ENCODE peak calls at places on chromosomes 5 and 9, in five cellular contexts. One of them, this sample, is unnamed.

GRCh38 chr5:98563885-98564653 is 209.4 kb upstream of the RGMB start:
- DNase-seq in suprapubic skin: no peak
- DNase-seq in left ventricle myocardium inferior: no peak
- DNase-seq in cardiac muscle cell: no peak
- DNase-seq in brain microvascular endothelial cell: no peak
- DNase-seq in this sample: no peak

GRCh38 chr5:10759111-10759510 is 1.9 kb downstream of the DAP start:
- DNase-seq in suprapubic skin: no peak
- DNase-seq in left ventricle myocardium inferior: no peak
- DNase-seq in cardiac muscle cell: no peak
- DNase-seq in brain microvascular endothelial cell: no peak
- DNase-seq in this sample: no peak

GRCh38 chr9:83281306-83282255 is 218.6 kb upstream of the RASEF start:
- DNase-seq in suprapubic skin: no peak
- DNase-seq in left ventricle myocardium inferior: no peak
- DNase-seq in cardiac muscle cell: peak; percentile 32
- DNase-seq in brain microvascular endothelial cell: peak; percentile 30
- DNase-seq in this sample: peak; percentile 89

GRCh38 chr5:170863646-170864045 is 1.8 kb downstream of the RANBP17 start:
- DNase-seq in suprapubic skin: no peak
- DNase-seq in left ventricle myocardium inferior: no peak
- DNase-seq in cardiac muscle cell: peak; percentile 20
- DNase-seq in brain microvascular endothelial cell: peak; percentile 62
- DNase-seq in this sample: no peak

GRCh38 chr5:150159741-150160179 is 4.1 kb upstream of the PDGFRB start:
- DNase-seq in suprapubic skin: no peak
- DNase-seq in left ventricle myocardium inferior: peak; percentile 72
- DNase-seq in cardiac muscle cell: no peak
- DNase-seq in brain microvascular endothelial cell: peak; percentile 78
- DNase-seq in this sample: no peak

GRCh38 chr9:100296407-100296806 is 56.3 kb downstream of the TEX10 start:
- DNase-seq in suprapubic skin: no peak
- DNase-seq in left ventricle myocardium inferior: no peak
- DNase-seq in cardiac muscle cell: no peak
- DNase-seq in brain microvascular endothelial cell: no peak
- DNase-seq in this sample: no peak

GRCh38 chr5:33973271-33973670 is 11.2 kb downstream of the SLC45A2 start:
- DNase-seq in suprapubic skin: no peak
- DNase-seq in left ventricle myocardium inferior: no peak
- DNase-seq in cardiac muscle cell: no peak
- DNase-seq in brain microvascular endothelial cell: no peak
- DNase-seq in this sample: no peak

GRCh38 chr5:176784218-176785165 is 25.9 kb upstream of the UNC5A start:
- DNase-seq in suprapubic skin: no peak
- DNase-seq in left ventricle myocardium inferior: no peak
- DNase-seq in cardiac muscle cell: no peak
- DNase-seq in brain microvascular endothelial cell: peak; percentile 64
- DNase-seq in this sample: peak; percentile 98

GRCh38 chr9:90822866-90823265 is 21.2 kb downstream of the SYK start:
- DNase-seq in suprapubic skin: no peak
- DNase-seq in left ventricle myocardium inferior: no peak
- DNase-seq in cardiac muscle cell: no peak
- DNase-seq in brain microvascular endothelial cell: no peak
- DNase-seq in this sample: no peak

GRCh38 chr9:95003694-95004451 is 277.4 kb downstream of the AOPEP start:
- DNase-seq in suprapubic skin: no peak
- DNase-seq in left ventricle myocardium inferior: peak; percentile 66
- DNase-seq in cardiac muscle cell: peak; percentile 55
- DNase-seq in brain microvascular endothelial cell: peak; percentile 63
- DNase-seq in this sample: no peak

GRCh38 chr5:685262-686171 is 7.6 kb downstream of the TPPP start:
- DNase-seq in suprapubic skin: peak; percentile 60
- DNase-seq in left ventricle myocardium inferior: peak; percentile 10
- DNase-seq in cardiac muscle cell: no peak
- DNase-seq in brain microvascular endothelial cell: no peak
- DNase-seq in this sample: no peak

GRCh38 chr9:738209-738915 is 103.1 kb upstream of the DMRT1 start:
- DNase-seq in suprapubic skin: no peak
- DNase-seq in left ventricle myocardium inferior: peak; percentile 71
- DNase-seq in cardiac muscle cell: peak; percentile 19
- DNase-seq in brain microvascular endothelial cell: peak; percentile 80
- DNase-seq in this sample: peak; percentile 89

GRCh38 chr9:28970241-28970654 is 1397.0 kb upstream of the C9orf72 start:
- DNase-seq in suprapubic skin: no peak
- DNase-seq in left ventricle myocardium inferior: no peak
- DNase-seq in cardiac muscle cell: no peak
- DNase-seq in brain microvascular endothelial cell: no peak
- DNase-seq in this sample: no peak

GRCh38 chr5:133992429-133993151 is 12.2 kb downstream of the VDAC1 start:
- DNase-seq in suprapubic skin: no peak
- DNase-seq in left ventricle myocardium inferior: peak; percentile 60
- DNase-seq in cardiac muscle cell: peak; percentile 59
- DNase-seq in brain microvascular endothelial cell: no peak
- DNase-seq in this sample: no peak

GRCh38 chr5:146565764-146566163 is 49.8 kb upstream of the GPR151 start:
- DNase-seq in suprapubic skin: no peak
- DNase-seq in left ventricle myocardium inferior: no peak
- DNase-seq in cardiac muscle cell: peak; percentile 72
- DNase-seq in brain microvascular endothelial cell: peak; percentile 63
- DNase-seq in this sample: no peak

GRCh38 chr5:34511915-34512314 is 144.2 kb upstream of the RAI14 start:
- DNase-seq in suprapubic skin: no peak
- DNase-seq in left ventricle myocardium inferior: peak; percentile 59
- DNase-seq in cardiac muscle cell: peak; percentile 30
- DNase-seq in brain microvascular endothelial cell: no peak
- DNase-seq in this sample: no peak

GRCh38 chr9:37626708-37627293 is 24.0 kb upstream of the FRMPD1 start:
- DNase-seq in suprapubic skin: no peak
- DNase-seq in left ventricle myocardium inferior: no peak
- DNase-seq in cardiac muscle cell: no peak
- DNase-seq in brain microvascular endothelial cell: no peak
- DNase-seq in this sample: no peak

GRCh38 chr9:134139081-134139480 is 3.2 kb downstream of the WDR5 start:
- DNase-seq in suprapubic skin: no peak
- DNase-seq in left ventricle myocardium inferior: no peak
- DNase-seq in cardiac muscle cell: no peak
- DNase-seq in brain microvascular endothelial cell: no peak
- DNase-seq in this sample: no peak

GRCh38 chr5:78458843-78459242 is 98.4 kb downstream of the SCAMP1 start:
- DNase-seq in suprapubic skin: no peak
- DNase-seq in left ventricle myocardium inferior: no peak
- DNase-seq in cardiac muscle cell: no peak
- DNase-seq in brain microvascular endothelial cell: no peak
- DNase-seq in this sample: no peak

GRCh38 chr5:76638466-76638865 is 15.3 kb upstream of the F2RL2 start:
- DNase-seq in suprapubic skin: no peak
- DNase-seq in left ventricle myocardium inferior: no peak
- DNase-seq in cardiac muscle cell: no peak
- DNase-seq in brain microvascular endothelial cell: no peak
- DNase-seq in this sample: no peak

GRCh38 chr9:35568196-35568595 is 36.9 kb upstream of the TESK1 start:
- DNase-seq in suprapubic skin: no peak
- DNase-seq in left ventricle myocardium inferior: no peak
- DNase-seq in cardiac muscle cell: no peak
- DNase-seq in brain microvascular endothelial cell: no peak
- DNase-seq in this sample: no peak

GRCh38 chr9:111937301-111937700 is 40.7 kb downstream of the UGCG start:
- DNase-seq in suprapubic skin: no peak
- DNase-seq in left ventricle myocardium inferior: no peak
- DNase-seq in cardiac muscle cell: no peak
- DNase-seq in brain microvascular endothelial cell: no peak
- DNase-seq in this sample: no peak

GRCh38 chr9:98778711-98779530 is 17.4 kb downstream of the ANKS6 start:
- DNase-seq in suprapubic skin: no peak
- DNase-seq in left ventricle myocardium inferior: no peak
- DNase-seq in cardiac muscle cell: no peak
- DNase-seq in brain microvascular endothelial cell: no peak
- DNase-seq in this sample: peak; percentile 47

GRCh38 chr5:117731445-117731844 is 1156.8 kb upstream of the SEMA6A start:
- DNase-seq in suprapubic skin: no peak
- DNase-seq in left ventricle myocardium inferior: no peak
- DNase-seq in cardiac muscle cell: no peak
- DNase-seq in brain microvascular endothelial cell: no peak
- DNase-seq in this sample: no peak

GRCh38 chr9:89187541-89187940 is 8.9 kb upstream of the SHC3 start:
- DNase-seq in suprapubic skin: no peak
- DNase-seq in left ventricle myocardium inferior: no peak
- DNase-seq in cardiac muscle cell: no peak
- DNase-seq in brain microvascular endothelial cell: no peak
- DNase-seq in this sample: no peak
- H3K27me3 ChIP-seq in suprapubic skin: peaks cover 3% of the 10 kb centered on the region
- H3K27me3 ChIP-seq in left ventricle myocardium inferior: no peaks in the 10 kb centered on the region
- H3K27me3 ChIP-seq in cardiac muscle cell: no peaks in the 10 kb centered on the region
- H3K27me3 ChIP-seq in brain microvascular endothelial cell: no peaks in the 10 kb centered on the region
- H3K27me3 ChIP-seq in this sample: no peaks in the 10 kb centered on the region

GRCh38 chr5:123120197-123120596 is 31.2 kb downstream of the PRDM6 start:
- DNase-seq in suprapubic skin: no peak
- DNase-seq in left ventricle myocardium inferior: no peak
- DNase-seq in cardiac muscle cell: no peak
- DNase-seq in brain microvascular endothelial cell: no peak
- DNase-seq in this sample: no peak
- TF ChIP-seq CTCF in suprapubic skin: no peak
- TF ChIP-seq CTCF in left ventricle myocardium inferior: peak; percentile 19
- TF ChIP-seq CTCF in cardiac muscle cell: peak; percentile 19
- TF ChIP-seq CTCF in brain microvascular endothelial cell: peak; percentile 66
- TF ChIP-seq CTCF in this sample: peak; percentile 44

DNA sequence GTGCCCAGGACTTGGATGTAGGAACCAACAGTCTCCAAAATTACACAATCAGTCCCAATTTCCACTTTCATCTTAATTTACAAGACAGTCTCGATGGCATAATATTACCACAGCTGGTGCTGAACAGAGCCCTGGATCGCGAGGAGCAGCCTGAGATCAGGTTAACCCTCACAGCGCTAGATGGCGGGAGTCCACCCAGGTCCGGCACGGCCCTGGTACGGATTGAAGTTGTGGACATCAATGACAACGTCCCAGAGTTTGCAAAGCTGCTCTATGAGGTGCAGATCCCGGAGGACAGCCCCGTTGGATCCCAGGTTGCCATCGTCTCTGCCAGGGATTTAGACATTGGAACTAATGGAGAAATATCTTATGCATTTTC is 837 bp downstream of the PCDHB2 start:
- DNase-seq in suprapubic skin: no peak
- DNase-seq in left ventricle myocardium inferior: no peak
- DNase-seq in cardiac muscle cell: peak; percentile 5
- DNase-seq in brain microvascular endothelial cell: no peak
- DNase-seq in this sample: no peak
- H3K4me3 ChIP-seq in suprapubic skin: peak overlapping the region; percentile 39
- H3K4me3 ChIP-seq in left ventricle myocardium inferior: peak overlapping the region; percentile 54
- H3K4me3 ChIP-seq in cardiac muscle cell: peak overlapping the region; percentile 47
- H3K4me3 ChIP-seq in brain microvascular endothelial cell: no peak overlapping the region
- H3K4me3 ChIP-seq in this sample: no peak overlapping the region

GRCh38 chr9:129483467-129484324 is 137.2 kb downstream of the C9orf50 start:
- DNase-seq in suprapubic skin: peak; percentile 96
- DNase-seq in left ventricle myocardium inferior: peak; percentile 90
- DNase-seq in cardiac muscle cell: peak; percentile 75
- DNase-seq in brain microvascular endothelial cell: peak; percentile 87
- DNase-seq in this sample: no peak

GRCh38 chr9:129486496-129487306 is 134.2 kb downstream of the C9orf50 start:
- DNase-seq in suprapubic skin: no peak
- DNase-seq in left ventricle myocardium inferior: peak; percentile 86
- DNase-seq in cardiac muscle cell: no peak
- DNase-seq in brain microvascular endothelial cell: no peak
- DNase-seq in this sample: no peak

GRCh38 chr9:129487307-129487657 is 133.6 kb downstream of the C9orf50 start:
- DNase-seq in suprapubic skin: no peak
- DNase-seq in left ventricle myocardium inferior: no peak
- DNase-seq in cardiac muscle cell: no peak
- DNase-seq in brain microvascular endothelial cell: no peak
- DNase-seq in this sample: no peak

GRCh38 chr9:129484325-129485000 is 136.4 kb downstream of the C9orf50 start:
- DNase-seq in suprapubic skin: no peak
- DNase-seq in left ventricle myocardium inferior: no peak
- DNase-seq in cardiac muscle cell: no peak
- DNase-seq in brain microvascular endothelial cell: no peak
- DNase-seq in this sample: no peak

GRCh38 chr9:129485140-129485758 is 135.7 kb downstream of the C9orf50 start:
- DNase-seq in suprapubic skin: no peak
- DNase-seq in left ventricle myocardium inferior: no peak
- DNase-seq in cardiac muscle cell: no peak
- DNase-seq in brain microvascular endothelial cell: no peak
- DNase-seq in this sample: no peak
- H3K27me3 ChIP-seq in suprapubic skin: no peaks in the 10 kb centered on the region
- H3K27me3 ChIP-seq in left ventricle myocardium inferior: no peaks in the 10 kb centered on the region
- H3K27me3 ChIP-seq in cardiac muscle cell: no peaks in the 10 kb centered on the region
- H3K27me3 ChIP-seq in brain microvascular endothelial cell: no peaks in the 10 kb centered on the region
- H3K27me3 ChIP-seq in this sample: no peaks in the 10 kb centered on the region

DNA sequence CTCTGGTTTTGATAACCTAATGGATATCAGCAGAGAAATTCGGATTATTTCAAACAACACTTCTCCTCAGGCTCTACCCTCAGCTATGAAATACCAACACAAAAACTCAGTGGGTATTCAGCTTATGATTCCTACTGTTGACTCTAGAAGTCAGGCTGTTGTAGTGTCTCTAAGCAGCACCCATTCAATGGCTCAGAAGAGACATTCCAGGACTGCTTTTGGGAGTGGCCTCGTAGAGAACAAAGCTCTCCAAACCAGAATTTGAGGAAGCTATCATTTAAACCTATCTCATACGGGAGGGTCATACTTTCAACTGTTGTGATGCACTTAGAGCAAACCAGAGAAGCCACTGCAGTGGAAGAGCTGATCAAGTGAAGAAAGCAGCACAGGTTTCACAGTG is 34.1 kb downstream of the ETF1 start:
- DNase-seq in suprapubic skin: no peak
- DNase-seq in left ventricle myocardium inferior: no peak
- DNase-seq in cardiac muscle cell: no peak
- DNase-seq in brain microvascular endothelial cell: no peak
- DNase-seq in this sample: no peak
- TF ChIP-seq CTCF in suprapubic skin: no peak
- TF ChIP-seq CTCF in left ventricle myocardium inferior: no peak
- TF ChIP-seq CTCF in cardiac muscle cell: no peak
- TF ChIP-seq CTCF in brain microvascular endothelial cell: no peak
- TF ChIP-seq CTCF in this sample: no peak

GRCh38 chr5:22938373-22938772 is 85.2 kb upstream of the CDH12 start:
- DNase-seq in suprapubic skin: no peak
- DNase-seq in left ventricle myocardium inferior: no peak
- DNase-seq in cardiac muscle cell: no peak
- DNase-seq in brain microvascular endothelial cell: no peak
- DNase-seq in this sample: no peak
- H3K4me3 ChIP-seq in suprapubic skin: no peak overlapping the region
- H3K4me3 ChIP-seq in left ventricle myocardium inferior: no peak overlapping the region
- H3K4me3 ChIP-seq in cardiac muscle cell: no peak overlapping the region
- H3K4me3 ChIP-seq in brain microvascular endothelial cell: no peak overlapping the region
- H3K4me3 ChIP-seq in this sample: no peak overlapping the region

This sample was measured in kidney epithelial cell.